ENCODE peak calls at places on chromosome 2, in five cellular contexts. N, G, I, R and U are unnamed samples.

GRCh38 chr2:144947709-144948037 is 427.8 kb upstream of the ZEB2 start:
- DNase-seq in N (no peak), R (no peak), G (no peak), I (no peak), U (no peak)

GRCh38 chr2:157875720-157876065 is 437 bp downstream of the ACVR1 start:
- DNase-seq in G (no peak), R (peak), I (peak), N (no peak), U (no peak)

GRCh38 chr2:24762518-24762917 is 30.7 kb downstream of the PTRHD1 start:
- DNase-seq in G (no peak), I (no peak), R (no peak), N (no peak), U (no peak)

GRCh38 chr2:100730290-100730868 is 89.6 kb upstream of the NPAS2 start:
- DNase-seq in I (peak), R (peak), G (peak), N (peak), U (peak)

GRCh38 chr2:38685116-38685735 is 19.3 kb downstream of the GALM start:
- DNase-seq in R (peak), G (no peak), N (no peak), I (peak), U (no peak)

GRCh38 chr2:201860541-201861154 is 54.3 kb downstream of the CDK15 start:
- DNase-seq in G (peak), N (no peak), R (peak), I (peak), U (peak)

GRCh38 chr2:239689985-239690384 is 289.2 kb upstream of the HDAC4 start:
- DNase-seq in R (no peak), N (no peak), I (no peak), G (no peak), U (no peak)

GRCh38 chr2:226792155-226792871 is 7.3 kb downstream of the IRS1 start:
- DNase-seq in R (no peak), I (no peak), G (peak), N (no peak), U (no peak)

GRCh38 chr2:7115364-7115763 is 198.2 kb downstream of the RNF144A start:
- DNase-seq in N (no peak), R (no peak), G (no peak), I (no peak), U (no peak)

GRCh38 chr2:164009801-164010337 is 274.1 kb upstream of the FIGN start:
- DNase-seq in I (no peak), G (no peak), N (no peak), R (no peak), U (no peak)

GRCh38 chr2:241018051-241018891 is 19.9 kb downstream of the SNED1 start:
- DNase-seq in R (no peak), G (no peak), N (peak), I (no peak), U (no peak)

GRCh38 chr2:111656436-111656835 is 227.6 kb downstream of the ANAPC1 start:
- DNase-seq in I (no peak), G (no peak), N (no peak), R (no peak), U (no peak)

GRCh38 chr2:42117923-42118758 is 51.0 kb upstream of the EML4 start:
- DNase-seq in I (no peak), R (peak), G (no peak), N (no peak), U (peak)

GRCh38 chr2:30503692-30504076 is 56.6 kb downstream of the LCLAT1 start:
- DNase-seq in I (no peak), R (no peak), N (no peak), G (no peak), U (no peak)

GRCh38 chr2:221337957-221338685 is 234.0 kb downstream of the EPHA4 start:
- DNase-seq in G (no peak), N (no peak), R (no peak), I (no peak), U (no peak)

GRCh38 chr2:150520887-150521664 is 33.6 kb upstream of the RND3 start:
- DNase-seq in I (no peak), N (no peak), R (no peak), G (no peak), U (no peak)

GRCh38 chr2:114550895-114551793 is 108.7 kb downstream of the DPP10 start:
- DNase-seq in I (no peak), R (peak), G (peak), N (peak), U (peak)

GRCh38 chr2:133418671-133419070 is 149.6 kb downstream of the NCKAP5 start:
- DNase-seq in I (no peak), R (no peak), N (no peak), G (no peak), U (no peak)

GRCh38 chr2:142857247-142858154 is 20.0 kb upstream of the KYNU start:
- DNase-seq in I (no peak), N (no peak), G (no peak), R (no peak), U (no peak)

GRCh38 chr2:206084870-206085741 is 868 bp downstream of the INO80D start:
- DNase-seq in R (no peak), G (peak), N (peak), I (peak), U (no peak)

GRCh38 chr2:157727693-157728092 is 99.0 kb upstream of the ACVR1C start:
- DNase-seq in G (no peak), R (no peak), I (no peak), N (no peak), U (no peak)

GRCh38 chr2:16036951-16037350 is 96.6 kb downstream of the MYCN start:
- DNase-seq in N (no peak), G (no peak), R (no peak), I (no peak), U (no peak)

GRCh38 chr2:16039055-16039454 is 98.7 kb downstream of the MYCN start:
- DNase-seq in I (no peak), N (no peak), R (no peak), G (no peak), U (no peak)

GRCh38 chr2:16035747-16036745 is 95.7 kb downstream of the MYCN start:
- DNase-seq in R (no peak), N (no peak), G (no peak), I (no peak), U (no peak)

GRCh38 chr2:16038586-16038985 is 98.2 kb downstream of the MYCN start:
- DNase-seq in R (no peak), N (no peak), G (no peak), I (no peak), U (no peak)

DNA sequence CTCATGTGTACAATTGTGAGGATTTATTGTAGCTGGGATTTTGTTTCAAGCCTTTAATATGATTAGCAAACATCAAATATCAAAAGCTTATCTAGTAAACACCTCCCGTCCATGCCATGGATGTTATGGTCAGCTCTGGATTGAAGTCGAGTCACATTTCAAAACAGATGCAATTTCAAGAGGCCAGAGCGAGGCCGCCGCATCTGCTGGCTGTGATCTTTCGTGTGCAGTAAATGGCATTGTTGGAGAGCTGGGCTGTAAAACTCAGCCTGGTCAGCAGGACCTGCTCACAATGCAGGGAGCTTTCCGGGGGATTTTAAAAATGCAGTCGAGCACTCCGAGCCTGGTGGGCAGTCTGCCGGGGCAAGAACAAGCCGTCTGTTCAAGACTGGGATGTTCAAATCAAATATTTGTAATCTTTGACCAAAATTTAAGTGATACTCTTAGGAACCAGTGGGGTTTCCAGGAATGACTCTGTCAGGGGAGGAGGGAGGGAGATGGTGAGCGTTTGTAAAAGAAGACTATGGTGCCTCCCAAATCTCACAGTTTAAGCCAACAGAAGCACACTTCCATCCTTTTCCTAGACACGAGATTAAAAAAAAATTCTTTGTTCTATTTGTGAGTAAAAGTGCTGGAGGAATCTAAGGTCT is 97.6 kb downstream of the MYCN start:
- DNase-seq in G (no peak), R (no peak), N (no peak), I (no peak), U (no peak)
- TF ChIP-seq GABPA in G (no peak), R (no peak), N (no peak), I (no peak), U (no peak)

GRCh38 chr2:236932711-236933300 is 152.9 kb upstream of the COPS8 start:
- DNase-seq in I (no peak), N (no peak), G (no peak), R (no peak), U (no peak)
- TF ChIP-seq GABPA in I (no peak), N (no peak), G (no peak), R (no peak), U (no peak)

DNA sequence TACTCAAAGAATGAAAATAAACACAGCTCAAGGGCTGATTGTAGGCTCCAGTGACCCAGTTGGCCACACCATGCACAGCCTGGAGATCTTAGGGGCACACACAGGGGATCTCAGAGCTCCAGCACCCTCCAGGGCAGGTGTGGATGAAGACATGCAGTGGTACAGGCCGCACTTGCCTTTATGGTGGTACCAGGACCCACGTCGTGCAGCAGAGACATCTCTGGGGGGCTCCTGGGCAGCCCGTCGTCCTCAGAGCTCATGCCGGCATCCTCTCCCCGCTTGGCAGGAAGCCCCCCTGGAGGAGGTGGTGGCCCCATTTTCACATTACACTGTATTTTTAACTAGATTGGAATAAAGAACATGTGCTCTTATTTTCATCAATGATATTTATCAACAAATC is 101.2 kb upstream of the MGAT4A start:
- DNase-seq in G (no peak), R (no peak), N (no peak), I (no peak), U (no peak)
- TF ChIP-seq GABPA in G (no peak), R (no peak), N (no peak), I (no peak), U (no peak)

GRCh38 chr2:98931596-98931995 is 4.4 kb downstream of the CRACDL start:
- DNase-seq in N (peak), G (no peak), I (no peak), R (no peak), U (no peak)

GRCh38 chr2:98932164-98932563 is 3.9 kb downstream of the CRACDL start:
- DNase-seq in N (no peak), I (no peak), R (no peak), G (no peak), U (no peak)

GRCh38 chr2:98927059-98927458 is 9.0 kb downstream of the CRACDL start:
- DNase-seq in G (no peak), I (no peak), N (no peak), R (no peak), U (no peak)

GRCh38 chr2:98928242-98928641 is 7.8 kb downstream of the CRACDL start:
- DNase-seq in I (no peak), N (no peak), G (no peak), R (no peak), U (no peak)

GRCh38 chr2:98929920-98930319 is 6.1 kb downstream of the CRACDL start:
- DNase-seq in N (no peak), I (no peak), G (no peak), R (no peak), U (no peak)
- TF ChIP-seq GABPA in N (no peak), I (no peak), G (no peak), R (no peak), U (no peak)

DNA sequence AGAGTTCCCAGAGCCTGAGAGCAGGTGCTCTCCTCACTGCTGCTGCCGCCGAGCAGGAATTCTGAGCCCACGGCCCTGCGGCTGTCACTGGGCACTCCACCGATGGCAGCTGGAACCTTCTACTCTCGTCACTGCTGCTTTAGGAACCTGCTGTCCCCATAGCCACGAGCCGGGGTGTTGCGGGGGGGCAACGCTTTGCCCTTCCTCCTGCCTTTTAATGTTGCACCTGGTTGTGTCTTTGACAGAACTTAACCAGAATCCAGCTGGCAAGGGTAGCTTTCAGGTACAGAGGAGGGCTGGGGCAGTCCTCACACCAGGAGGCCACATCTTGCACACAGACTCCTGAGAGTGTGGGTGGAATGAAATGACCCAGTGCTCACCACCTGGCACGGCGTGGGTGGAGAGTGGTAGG is 32.4 kb downstream of the NCK2 start:
- DNase-seq in I (no peak), R (no peak), N (no peak), G (no peak), U (no peak)
- TF ChIP-seq GABPA in I (no peak), R (no peak), N (no peak), G (no peak), U (no peak)

GRCh38 chr2:46875226-46875899 is 40.2 kb downstream of the MCFD2 start:
- DNase-seq in G (no peak), R (no peak), N (no peak), I (no peak), U (no peak)

GRCh38 chr2:46877619-46878113 is 37.9 kb downstream of the MCFD2 start:
- DNase-seq in R (no peak), N (no peak), I (no peak), G (no peak), U (no peak)

GRCh38 chr2:46878240-46878877 is 37.2 kb downstream of the MCFD2 start:
- DNase-seq in N (no peak), R (no peak), I (no peak), G (no peak), U (no peak)

GRCh38 chr2:46878886-46879285 is 36.7 kb downstream of the MCFD2 start:
- DNase-seq in G (peak), I (no peak), R (peak), N (no peak), U (no peak)

DNA sequence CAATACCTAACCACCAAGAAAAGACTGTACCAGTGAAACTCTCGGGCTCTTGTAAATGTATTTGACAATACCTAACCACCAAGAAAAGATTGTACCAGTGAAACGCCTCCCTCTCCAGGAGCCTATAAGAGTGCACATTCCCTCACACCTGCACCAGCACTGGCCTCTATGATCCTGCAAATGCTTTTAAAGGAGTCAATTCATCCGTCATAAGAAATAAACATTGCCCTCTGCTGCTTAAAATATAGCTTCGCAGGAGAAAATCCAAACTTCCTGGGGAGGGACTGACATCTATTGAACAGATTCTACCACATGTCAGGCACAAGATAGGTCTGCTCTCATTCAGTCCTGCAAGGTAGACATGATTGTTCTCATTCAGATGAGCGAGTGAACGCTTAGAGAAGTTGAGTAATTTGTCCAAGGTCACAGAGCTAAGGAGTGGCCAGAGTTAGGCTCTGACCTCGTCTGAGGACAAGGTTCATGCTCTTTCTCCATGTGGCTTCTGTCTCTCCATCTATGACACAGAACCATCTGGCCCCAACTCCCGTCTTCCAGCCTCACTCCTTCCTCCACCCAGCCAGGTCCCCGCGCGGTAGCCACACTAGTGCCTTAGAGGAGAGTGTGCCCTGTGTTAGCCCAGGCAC is 38.7 kb downstream of the MCFD2 start:
- DNase-seq in G (peak), R (peak), I (peak), N (no peak), U (peak)
- TF ChIP-seq GABPA in G (no peak), R (no peak), I (no peak), N (no peak), U (no peak)

GRCh38 chr2:190964170-190964795 is 49.7 kb downstream of the STAT1 start:
- DNase-seq in R (no peak), N (no peak), I (no peak), G (no peak), U (no peak)
- TF ChIP-seq GABPA in R (no peak), N (no peak), I (no peak), G (no peak), U (no peak)

DNA sequence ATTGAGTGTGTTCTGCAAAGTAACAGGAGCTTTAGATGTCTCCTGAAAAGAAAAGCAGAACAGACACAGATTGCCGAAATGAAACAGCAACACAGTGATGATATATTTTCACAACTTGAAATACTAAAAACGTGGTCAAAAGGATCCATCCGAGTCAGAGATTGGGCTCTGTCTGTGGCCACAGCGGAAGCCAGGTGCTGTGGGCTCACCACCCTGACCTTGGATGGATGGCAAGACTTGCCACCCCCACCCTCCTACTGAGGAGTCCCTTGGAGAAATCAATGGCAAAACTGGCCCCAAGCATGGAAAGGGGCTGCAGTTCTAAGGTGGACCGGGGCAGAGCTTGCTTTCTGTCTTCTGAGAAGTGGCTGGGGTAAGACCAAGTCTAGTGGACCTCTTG is 31.4 kb upstream of the ACKR3 start:
- DNase-seq in N (no peak), I (no peak), G (no peak), R (no peak), U (no peak)
- TF ChIP-seq GABPA in N (no peak), I (no peak), G (no peak), R (no peak), U (no peak)